ENCODE peak calls at places on chromosomes 11 and 22, in six cellular contexts. One of them, this sample, is unnamed.

GRCh38 chr22:30474683-30475424 is 3.0 kb upstream of the SEC14L3 start:
- DNase-seq in GM13977: no peak
- DNase-seq in ovary: no peak
- DNase-seq in cardiac fibroblast: no peak
- DNase-seq in heart left ventricle: peak
- DNase-seq in A549: no peak
- DNase-seq in this sample: no peak

GRCh38 chr22:22754961-22755777 is 110.8 kb downstream of the GGTLC2 start:
- DNase-seq in GM13977: no peak
- DNase-seq in ovary: no peak
- DNase-seq in cardiac fibroblast: no peak
- DNase-seq in heart left ventricle: no peak
- DNase-seq in A549: no peak
- DNase-seq in this sample: no peak

GRCh38 chr22:20591295-20591645 is 83.9 kb downstream of the MED15 start:
- DNase-seq in GM13977: no peak
- DNase-seq in ovary: no peak
- DNase-seq in cardiac fibroblast: no peak
- DNase-seq in heart left ventricle: no peak
- DNase-seq in A549: no peak
- DNase-seq in this sample: no peak

GRCh38 chr11:72771507-72771906 is 19.3 kb upstream of the ARAP1 start:
- DNase-seq in GM13977: no peak
- DNase-seq in ovary: no peak
- DNase-seq in cardiac fibroblast: peak
- DNase-seq in heart left ventricle: no peak
- DNase-seq in A549: no peak
- DNase-seq in this sample: peak

GRCh38 chr11:43130616-43131015 is 181.2 kb upstream of the API5 start:
- DNase-seq in GM13977: no peak
- DNase-seq in ovary: no peak
- DNase-seq in cardiac fibroblast: no peak
- DNase-seq in heart left ventricle: no peak
- DNase-seq in A549: no peak
- DNase-seq in this sample: peak

GRCh38 chr11:87322570-87322969 is 284.8 kb downstream of the TMEM135 start:
- DNase-seq in GM13977: no peak
- DNase-seq in ovary: no peak
- DNase-seq in cardiac fibroblast: no peak
- DNase-seq in heart left ventricle: no peak
- DNase-seq in A549: no peak
- DNase-seq in this sample: no peak

GRCh38 chr11:117584056-117584830 is 212.8 kb downstream of the DSCAML1 start:
- DNase-seq in GM13977: no peak
- DNase-seq in ovary: no peak
- DNase-seq in cardiac fibroblast: peak
- DNase-seq in heart left ventricle: no peak
- DNase-seq in A549: no peak
- DNase-seq in this sample: no peak

GRCh38 chr11:12397953-12398352 is 20.6 kb downstream of the PARVA start:
- DNase-seq in GM13977: no peak
- DNase-seq in ovary: peak
- DNase-seq in cardiac fibroblast: peak
- DNase-seq in heart left ventricle: peak
- DNase-seq in A549: no peak
- DNase-seq in this sample: peak

GRCh38 chr22:37741312-37741795 is 44.5 kb downstream of the TRIOBP start:
- DNase-seq in GM13977: no peak
- DNase-seq in ovary: peak
- DNase-seq in cardiac fibroblast: peak
- DNase-seq in heart left ventricle: peak
- DNase-seq in A549: peak
- DNase-seq in this sample: peak

GRCh38 chr11:113162590-113162961 is 151.8 kb upstream of the TTC12 start:
- DNase-seq in GM13977: no peak
- DNase-seq in ovary: peak
- DNase-seq in cardiac fibroblast: no peak
- DNase-seq in heart left ventricle: no peak
- DNase-seq in A549: no peak
- DNase-seq in this sample: no peak

GRCh38 chr11:36718481-36718880 is 120.4 kb upstream of the RAG2 start:
- DNase-seq in GM13977: no peak
- DNase-seq in ovary: no peak
- DNase-seq in cardiac fibroblast: no peak
- DNase-seq in heart left ventricle: no peak
- DNase-seq in A549: no peak
- DNase-seq in this sample: no peak

GRCh38 chr11:119195680-119196079 is 10.4 kb downstream of the NHERF4 start:
- DNase-seq in GM13977: no peak
- DNase-seq in ovary: no peak
- DNase-seq in cardiac fibroblast: peak
- DNase-seq in heart left ventricle: no peak
- DNase-seq in A549: peak
- DNase-seq in this sample: peak

GRCh38 chr11:58318532-58318931 is 40.3 kb downstream of the OR5B17 start:
- DNase-seq in GM13977: no peak
- DNase-seq in ovary: no peak
- DNase-seq in cardiac fibroblast: peak
- DNase-seq in heart left ventricle: no peak
- DNase-seq in A549: no peak
- DNase-seq in this sample: no peak

GRCh38 chr11:102914238-102915043 is 39.7 kb upstream of the MMP12 start:
- DNase-seq in GM13977: no peak
- DNase-seq in ovary: no peak
- DNase-seq in cardiac fibroblast: peak
- DNase-seq in heart left ventricle: no peak
- DNase-seq in A549: peak
- DNase-seq in this sample: peak

GRCh38 chr11:76047766-76048165 is 158.5 kb downstream of the WNT11 start:
- DNase-seq in GM13977: no peak
- DNase-seq in ovary: no peak
- DNase-seq in cardiac fibroblast: no peak
- DNase-seq in heart left ventricle: no peak
- DNase-seq in A549: no peak
- DNase-seq in this sample: no peak

GRCh38 chr11:266676-267439 is 11.3 kb upstream of the NLRP6 start:
- DNase-seq in GM13977: no peak
- DNase-seq in ovary: no peak
- DNase-seq in cardiac fibroblast: no peak
- DNase-seq in heart left ventricle: no peak
- DNase-seq in A549: no peak
- DNase-seq in this sample: no peak

GRCh38 chr11:116853461-116854073 is 16.1 kb upstream of the APOA1 start:
- DNase-seq in GM13977: peak
- DNase-seq in ovary: no peak
- DNase-seq in cardiac fibroblast: peak
- DNase-seq in heart left ventricle: no peak
- DNase-seq in A549: no peak
- DNase-seq in this sample: no peak

GRCh38 chr11:116578971-116579687 is 193.7 kb downstream of the BUD13 start:
- DNase-seq in GM13977: no peak
- DNase-seq in ovary: no peak
- DNase-seq in cardiac fibroblast: no peak
- DNase-seq in heart left ventricle: no peak
- DNase-seq in A549: no peak
- DNase-seq in this sample: no peak

GRCh38 chr22:50622723-50623327 is 5.1 kb downstream of the ARSA start:
- DNase-seq in GM13977: no peak
- DNase-seq in ovary: no peak
- DNase-seq in cardiac fibroblast: no peak
- DNase-seq in heart left ventricle: no peak
- DNase-seq in A549: no peak
- DNase-seq in this sample: no peak

GRCh38 chr11:33835143-33835878 is 56.6 kb downstream of the LMO2 start:
- DNase-seq in GM13977: no peak
- DNase-seq in ovary: no peak
- DNase-seq in cardiac fibroblast: peak
- DNase-seq in heart left ventricle: no peak
- DNase-seq in A549: peak
- DNase-seq in this sample: peak

GRCh38 chr22:20497426-20497825 is 1.8 kb upstream of the KLHL22 start:
- DNase-seq in GM13977: no peak
- DNase-seq in ovary: no peak
- DNase-seq in cardiac fibroblast: no peak
- DNase-seq in heart left ventricle: no peak
- DNase-seq in A549: no peak
- DNase-seq in this sample: no peak

GRCh38 chr22:44409211-44409648 is 88.8 kb downstream of the RTL6 start:
- DNase-seq in GM13977: no peak
- DNase-seq in ovary: no peak
- DNase-seq in cardiac fibroblast: no peak
- DNase-seq in heart left ventricle: peak
- DNase-seq in A549: no peak
- DNase-seq in this sample: no peak

GRCh38 chr22:27461470-27461869 is 340.1 kb downstream of the MN1 start:
- DNase-seq in GM13977: no peak
- DNase-seq in ovary: no peak
- DNase-seq in cardiac fibroblast: peak
- DNase-seq in heart left ventricle: no peak
- DNase-seq in A549: peak
- DNase-seq in this sample: no peak

GRCh38 chr11:359181-359714 is 10.1 kb upstream of the B4GALNT4 start:
- DNase-seq in GM13977: no peak
- DNase-seq in ovary: no peak
- DNase-seq in cardiac fibroblast: peak
- DNase-seq in heart left ventricle: no peak
- DNase-seq in A549: no peak
- DNase-seq in this sample: no peak

DNA sequence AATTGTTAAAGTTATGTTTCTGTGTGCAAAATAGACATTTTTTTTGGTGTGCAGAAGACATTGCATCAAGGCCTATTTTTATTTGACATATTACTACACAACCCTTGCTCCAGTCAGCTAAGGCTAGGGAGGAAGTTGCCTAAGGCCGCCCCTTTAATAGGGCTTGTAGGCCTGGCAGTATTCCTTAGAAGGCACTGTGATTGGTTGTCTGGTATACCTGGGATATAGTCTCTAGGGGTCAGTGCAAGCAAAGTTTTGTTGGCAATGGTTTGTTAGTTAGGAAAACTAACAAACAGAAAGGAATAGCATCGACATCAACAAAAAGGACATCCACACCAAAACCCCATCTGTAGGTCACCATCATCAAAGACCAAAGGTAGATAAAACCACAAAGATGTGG is 16.9 kb downstream of the CCDC15 start:
- DNase-seq in GM13977: no peak
- DNase-seq in ovary: no peak
- DNase-seq in cardiac fibroblast: peak
- DNase-seq in heart left ventricle: no peak
- DNase-seq in A549: no peak
- DNase-seq in this sample: no peak
- TF ChIP-seq CTCF in GM13977: peak
- TF ChIP-seq CTCF in ovary: no peak
- TF ChIP-seq CTCF in cardiac fibroblast: no peak
- TF ChIP-seq CTCF in heart left ventricle: no peak
- TF ChIP-seq CTCF in A549: no peak
- TF ChIP-seq CTCF in this sample: peak

GRCh38 chr11:130114281-130114680 is 44.6 kb downstream of the APLP2 start:
- DNase-seq in GM13977: no peak
- DNase-seq in ovary: no peak
- DNase-seq in cardiac fibroblast: no peak
- DNase-seq in heart left ventricle: no peak
- DNase-seq in A549: no peak
- DNase-seq in this sample: no peak
- TF ChIP-seq CTCF in GM13977: no peak
- TF ChIP-seq CTCF in ovary: no peak
- TF ChIP-seq CTCF in cardiac fibroblast: no peak
- TF ChIP-seq CTCF in heart left ventricle: no peak
- TF ChIP-seq CTCF in A549: no peak
- TF ChIP-seq CTCF in this sample: no peak

GRCh38 chr22:46128606-46129005 is 21.7 kb upstream of the PPARA start:
- DNase-seq in GM13977: no peak
- DNase-seq in ovary: no peak
- DNase-seq in cardiac fibroblast: no peak
- DNase-seq in heart left ventricle: no peak
- DNase-seq in A549: no peak
- DNase-seq in this sample: no peak
- TF ChIP-seq CTCF in GM13977: no peak
- TF ChIP-seq CTCF in ovary: no peak
- TF ChIP-seq CTCF in cardiac fibroblast: no peak
- TF ChIP-seq CTCF in heart left ventricle: no peak
- TF ChIP-seq CTCF in A549: no peak
- TF ChIP-seq CTCF in this sample: no peak

GRCh38 chr11:47917643-47918369 is 62.6 kb upstream of the PTPRJ start:
- DNase-seq in GM13977: no peak
- DNase-seq in ovary: peak
- DNase-seq in cardiac fibroblast: peak
- DNase-seq in heart left ventricle: peak
- DNase-seq in A549: peak
- DNase-seq in this sample: peak

GRCh38 chr11:47915407-47916137 is 64.8 kb upstream of the PTPRJ start:
- DNase-seq in GM13977: no peak
- DNase-seq in ovary: no peak
- DNase-seq in cardiac fibroblast: no peak
- DNase-seq in heart left ventricle: no peak
- DNase-seq in A549: no peak
- DNase-seq in this sample: no peak

GRCh38 chr11:47918370-47918690 is 62.0 kb upstream of the PTPRJ start:
- DNase-seq in GM13977: no peak
- DNase-seq in ovary: no peak
- DNase-seq in cardiac fibroblast: no peak
- DNase-seq in heart left ventricle: no peak
- DNase-seq in A549: no peak
- DNase-seq in this sample: no peak

GRCh38 chr11:47916361-47916841 is 64.0 kb upstream of the PTPRJ start:
- DNase-seq in GM13977: no peak
- DNase-seq in ovary: no peak
- DNase-seq in cardiac fibroblast: no peak
- DNase-seq in heart left ventricle: peak
- DNase-seq in A549: no peak
- DNase-seq in this sample: peak

DNA sequence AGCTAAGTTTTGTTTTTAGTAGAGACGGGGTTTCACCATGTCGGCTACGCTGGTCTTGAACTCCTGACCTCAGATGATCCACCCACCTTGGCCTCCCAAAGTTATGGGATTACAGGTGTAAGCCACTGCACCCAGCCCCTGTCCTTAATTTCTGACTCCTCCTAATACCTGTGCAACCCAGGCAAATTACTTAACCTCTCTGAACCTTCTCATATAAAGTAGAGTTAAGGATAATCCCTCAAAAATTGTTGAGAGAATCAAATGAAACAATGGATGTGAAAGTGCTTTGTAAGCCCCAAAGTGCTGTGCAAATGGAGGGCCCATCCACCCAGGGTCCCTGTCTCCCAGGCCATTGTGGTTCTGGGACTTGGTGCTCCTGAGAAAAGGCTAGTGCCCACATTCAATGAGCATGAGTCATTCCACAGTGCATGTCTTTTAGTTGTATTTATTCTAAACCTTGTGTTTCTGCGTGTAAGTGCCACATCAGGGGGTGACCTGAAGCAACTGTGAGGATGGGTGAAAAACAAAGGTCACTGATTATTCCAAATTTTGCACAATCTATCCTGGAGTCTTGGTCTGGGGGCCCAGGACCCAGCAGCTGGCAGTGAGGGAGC is 61.4 kb upstream of the PTPRJ start:
- DNase-seq in GM13977: no peak
- DNase-seq in ovary: no peak
- DNase-seq in cardiac fibroblast: peak
- DNase-seq in heart left ventricle: no peak
- DNase-seq in A549: peak
- DNase-seq in this sample: no peak
- TF ChIP-seq CTCF in GM13977: no peak
- TF ChIP-seq CTCF in ovary: no peak
- TF ChIP-seq CTCF in cardiac fibroblast: no peak
- TF ChIP-seq CTCF in heart left ventricle: no peak
- TF ChIP-seq CTCF in A549: no peak
- TF ChIP-seq CTCF in this sample: no peak